ENCODE peak calls at places on chromosomes 7 and 10, in seven cellular contexts. S is IMR-90, R is neuronal stem cell, Q is mesendoderm, B is H1, U is mesenchymal stem cell, L is trophoblast cell. X is an unnamed sample.

GRCh38 chr7:127871226-127871625 is 160.0 kb downstream of the LRRC4 start:
- DNase-seq in R (no peak), B (no peak), S (no peak), L (peak; percentile 81), Q (no peak), U (no peak), X (no peak)

GRCh38 chr7:70384891-70385290 is 747.1 kb upstream of the GALNT17 start:
- DNase-seq in Q (no peak), U (peak; percentile 64), L (no peak), B (no peak), R (no peak), S (peak; percentile 11), X (no peak)

GRCh38 chr7:5396999-5397656 is 26.5 kb downstream of the TNRC18 start:
- DNase-seq in B (no peak), R (no peak), Q (peak; percentile 44), U (peak; percentile 86), L (peak; percentile 98), S (peak; percentile 89), X (no peak)

GRCh38 chr10:114911052-114911697 is 26.8 kb upstream of the TRUB1 start:
- DNase-seq in L (no peak), R (no peak), U (no peak), Q (no peak), S (no peak), B (no peak), X (no peak)

GRCh38 chr7:149624006-149624405 is 126.4 kb upstream of the ZNF746 start:
- DNase-seq in Q (peak; percentile 26), B (no peak), U (peak; percentile 34), L (no peak), R (no peak), S (peak; percentile 11), X (no peak)

GRCh38 chr10:86751477-86751876 is 4.9 kb upstream of the BMPR1A start:
- DNase-seq in U (no peak), L (no peak), S (no peak), R (no peak), B (no peak), Q (no peak), X (no peak)

GRCh38 chr7:40303996-40304395 is 169.2 kb downstream of the SUGCT start:
- DNase-seq in L (no peak), U (no peak), R (no peak), Q (no peak), S (no peak), B (no peak), X (no peak)

GRCh38 chr7:27203378-27203953 is 3.6 kb upstream of the HOXA13 start:
- DNase-seq in S (no peak), R (no peak), L (no peak), Q (no peak), U (no peak), B (peak; percentile 42), X (no peak)

GRCh38 chr10:126945351-126946035 is 40.3 kb downstream of the DOCK1 start:
- DNase-seq in S (no peak), L (no peak), Q (no peak), B (no peak), U (no peak), R (no peak), X (no peak)

GRCh38 chr7:131424219-131424822 is 96.6 kb downstream of the MKLN1 start:
- DNase-seq in L (peak; percentile 42), Q (peak; percentile 13), S (peak; percentile 58), B (no peak), R (no peak), U (peak; percentile 59), X (no peak)

GRCh38 chr7:76997381-76998262 is 34.5 kb downstream of the SPDYE17 start:
- DNase-seq in B (peak; percentile 33), Q (no peak), U (no peak), L (no peak), R (no peak), S (no peak), X (no peak)

GRCh38 chr10:48804740-48805182 is 120.1 kb downstream of the WDFY4 start:
- DNase-seq in L (no peak), Q (no peak), R (no peak), B (no peak), U (peak; percentile 25), S (no peak), X (no peak)

GRCh38 chr10:7857259-7857658 is 39.0 kb downstream of the TAF3 start:
- DNase-seq in U (no peak), Q (no peak), S (no peak), B (no peak), R (no peak), L (no peak), X (no peak)

GRCh38 chr10:68192113-68192512 is 39.8 kb downstream of the ATOH7 start:
- DNase-seq in R (no peak), B (no peak), U (no peak), S (peak; percentile 56), Q (no peak), L (no peak), X (no peak)

GRCh38 chr10:79361721-79362397 is 14.6 kb downstream of the PPIF start:
- DNase-seq in L (no peak), Q (no peak), S (no peak), R (no peak), U (no peak), B (no peak), X (no peak)

GRCh38 chr7:46814516-46815250 is 767.2 kb downstream of the TNS3 start:
- DNase-seq in R (no peak), S (no peak), B (no peak), U (peak; percentile 31), Q (no peak), L (no peak), X (no peak)

GRCh38 chr10:132965411-132966057 is 23.2 kb upstream of the CFAP46 start:
- DNase-seq in L (no peak), U (no peak), S (no peak), R (no peak), B (no peak), Q (peak; percentile 7), X (no peak)

GRCh38 chr10:6049031-6049400 is 13.2 kb downstream of the IL2RA start:
- DNase-seq in U (no peak), Q (no peak), B (no peak), S (no peak), R (no peak), L (no peak), X (no peak)

GRCh38 chr10:42997151-42997848 is 79.6 kb upstream of the RET start:
- DNase-seq in S (no peak), U (no peak), B (no peak), R (no peak), Q (no peak), L (no peak), X (peak; percentile 18)

GRCh38 chr10:73964743-73965142 is 33.2 kb upstream of the VCL start:
- DNase-seq in L (no peak), B (no peak), R (no peak), Q (no peak), S (no peak), U (no peak), X (no peak)

GRCh38 chr10:43212043-43212721 is 54.7 kb downstream of the RASGEF1A start:
- DNase-seq in S (no peak), Q (no peak), U (no peak), R (no peak), L (no peak), B (no peak), X (no peak)

GRCh38 chr7:50857804-50858203 is 75.1 kb upstream of the GRB10 start:
- DNase-seq in L (no peak), U (no peak), S (no peak), Q (no peak), R (no peak), B (peak; percentile 22), X (no peak)

GRCh38 chr7:68411742-68412141 is 1186.5 kb upstream of the AUTS2 start:
- DNase-seq in R (no peak), S (no peak), Q (no peak), U (no peak), L (no peak), B (no peak), X (no peak)

GRCh38 chr10:106525871-106526270 is 638.6 kb downstream of the SORCS1 start:
- DNase-seq in B (no peak), U (no peak), S (no peak), R (no peak), Q (no peak), L (no peak), X (no peak)

GRCh38 chr7:15158141-15158810 is 255.7 kb upstream of the DGKB start:
- DNase-seq in Q (no peak), S (no peak), B (no peak), U (no peak), R (no peak), L (no peak), X (no peak)

GRCh38 chr10:81177651-81178244 is 640.0 kb downstream of the SH2D4B start:
- DNase-seq in S (no peak), R (no peak), U (no peak), B (no peak), L (no peak), Q (no peak), X (no peak)
- H3K18ac ChIP-seq in S (no peak overlapping the region), R (no peak overlapping the region), U (no peak overlapping the region), B (no peak overlapping the region), L (no peak overlapping the region), Q (no peak overlapping the region), X (no peak overlapping the region)

GRCh38 chr10:71218046-71218832 is 5.9 kb downstream of the UNC5B start:
- DNase-seq in B (no peak), Q (peak; percentile 75), L (no peak), S (peak; percentile 74), R (no peak), U (peak; percentile 90), X (peak; percentile 35)
- H3K79me1 ChIP-seq in B (peaks cover 11% of the 10 kb centered on the region), Q (peaks cover 34% of the 10 kb centered on the region), L (peaks cover 56% of the 10 kb centered on the region), S (peaks cover 60% of the 10 kb centered on the region), R (no peaks in the 10 kb centered on the region), U (no peaks in the 10 kb centered on the region), X (no peaks in the 10 kb centered on the region)

GRCh38 chr10:17316488-17317170 is 88.6 kb downstream of the VIM start:
- DNase-seq in B (no peak), Q (no peak), R (no peak), U (no peak), S (no peak), L (no peak), X (no peak)
- H3K18ac ChIP-seq in B (no peak overlapping the region), Q (no peak overlapping the region), R (no peak overlapping the region), U (no peak overlapping the region), S (no peak overlapping the region), L (no peak overlapping the region), X (no peak overlapping the region)

GRCh38 chr7:26101471-26102151 is 50.4 kb upstream of the NFE2L3 start:
- DNase-seq in B (peak; percentile 61), L (no peak), S (no peak), U (no peak), Q (peak; percentile 44), R (peak; percentile 51), X (peak; percentile 44)
- H3K79me1 ChIP-seq in B (no peaks in the 10 kb centered on the region), L (peaks cover 7% of the 10 kb centered on the region), S (no peaks in the 10 kb centered on the region), U (no peaks in the 10 kb centered on the region), Q (no peaks in the 10 kb centered on the region), R (no peaks in the 10 kb centered on the region), X (no peaks in the 10 kb centered on the region)

GRCh38 chr10:31076589-31076988 is 44.9 kb upstream of the ZNF438 start:
- DNase-seq in B (no peak), U (no peak), L (peak; percentile 13), S (no peak), R (no peak), Q (no peak), X (no peak)

GRCh38 chr10:31071232-31071999 is 39.8 kb upstream of the ZNF438 start:
- DNase-seq in Q (no peak), L (peak; percentile 6), S (peak; percentile 62), B (no peak), R (no peak), U (peak; percentile 75), X (no peak)

GRCh38 chr10:31074357-31075065 is 42.8 kb upstream of the ZNF438 start:
- DNase-seq in B (no peak), R (no peak), U (peak; percentile 37), S (no peak), L (peak; percentile 99), Q (no peak), X (no peak)

GRCh38 chr10:31072453-31072852 is 40.8 kb upstream of the ZNF438 start:
- DNase-seq in U (no peak), R (no peak), B (no peak), S (no peak), L (no peak), Q (no peak), X (no peak)

GRCh38 chr10:31075434-31075833 is 43.8 kb upstream of the ZNF438 start:
- DNase-seq in R (no peak), U (peak; percentile 70), B (no peak), S (peak; percentile 96), Q (no peak), L (peak; percentile 84), X (no peak)
- H3K18ac ChIP-seq in R (no peak overlapping the region), U (no peak overlapping the region), B (no peak overlapping the region), S (peak overlapping the region; percentile 42), Q (no peak overlapping the region), L (no peak overlapping the region), X (no peak overlapping the region)

X was measured in H9.